ENCODE peak calls at places on chromosomes 3 and 15, in five cellular contexts. B, J, S, T and P are unnamed samples.

GRCh38 chr3:71537211-71537611 is 46.3 kb downstream of the FOXP1 start:
- DNase-seq in J (no peak), B (peak; percentile 93), S (no peak), T (no peak), P (peak; percentile 82)

GRCh38 chr3:65785065-65785645 is 253.6 kb downstream of the MAGI1 start:
- DNase-seq in J (no peak), B (peak; percentile 46), S (peak; percentile 54), T (peak; percentile 75), P (no peak)

GRCh38 chr15:97976766-97977503 is 16.4 kb downstream of the ARRDC4 start:
- DNase-seq in T (no peak), B (no peak), S (no peak), J (no peak), P (no peak)

GRCh38 chr15:31325432-31325975 is 1.1 kb upstream of the KLF13 start:
- DNase-seq in B (no peak), T (peak; percentile 33), S (peak; percentile 63), J (peak; percentile 91), P (peak; percentile 85)

GRCh38 chr15:78050441-78050809 is 27.1 kb downstream of the TBC1D2B start:
- DNase-seq in J (no peak), T (no peak), S (no peak), B (no peak), P (no peak)

GRCh38 chr3:17686613-17687012 is 55.8 kb downstream of the TBC1D5 start:
- DNase-seq in T (peak; percentile 50), S (peak; percentile 8), J (no peak), B (no peak), P (no peak)

GRCh38 chr15:36951747-36952247 is 148.6 kb downstream of the MEIS2 start:
- DNase-seq in B (peak; percentile 14), S (no peak), T (no peak), J (no peak), P (no peak)

GRCh38 chr3:123352134-123352554 is 96.7 kb downstream of the ADCY5 start:
- DNase-seq in B (no peak), J (peak; percentile 60), T (no peak), S (peak; percentile 55), P (peak; percentile 85)

GRCh38 chr3:35043040-35043439 is 596.3 kb upstream of the ARPP21 start:
- DNase-seq in S (no peak), J (no peak), T (no peak), B (no peak), P (no peak)

GRCh38 chr3:188446014-188446413 is 292.1 kb downstream of the LPP start:
- DNase-seq in S (no peak), B (no peak), J (no peak), T (no peak), P (no peak)

GRCh38 chr15:90021108-90021507 is 20.0 kb downstream of the ZNF710 start:
- DNase-seq in J (no peak), T (no peak), S (no peak), B (no peak), P (peak; percentile 68)

GRCh38 chr3:101163554-101163953 is 156.8 kb downstream of the IMPG2 start:
- DNase-seq in S (no peak), B (no peak), J (no peak), T (no peak), P (no peak)

GRCh38 chr15:72178976-72179585 is 18.5 kb downstream of the GRAMD2A start:
- DNase-seq in T (no peak), B (no peak), J (no peak), S (no peak), P (no peak)

GRCh38 chr3:127441764-127442163 is 148.8 kb downstream of the TPRA1 start:
- DNase-seq in T (no peak), J (no peak), B (no peak), S (no peak), P (peak; percentile 49)